ENCODE peak calls at places on chromosome 4, in eight cellular contexts. One of them, this sample, is unnamed.
A peak's percentile ranks its signal among the peaks of the same experiment; 100 is the strongest.

GRCh38 chr4:56674984-56675383 is 6.1 kb downstream of the HOPX start:
- DNase-seq in sigmoid colon: no peak
- DNase-seq in Calu3: no peak
- DNase-seq in ELR: peak; percentile 17
- DNase-seq in stimulated activated CD8-positive, alpha-beta memory T cell treated with anti-CD3 and anti-CD28 coated beads, Interleukin-15, amount 100 ng/mL, for 24 hours: no peak
- DNase-seq in NCI-H1105: no peak
- DNase-seq in fibroblast of mammary gland: peak; percentile 84
- DNase-seq in NCI-H446 treated with DMSO at 0.1 percent for 48 hours: no peak
- DNase-seq in this sample: no peak

GRCh38 chr4:88969271-88969670 is 87.7 kb downstream of the FAM13A start:
- DNase-seq in stimulated activated CD8-positive, alpha-beta memory T cell treated with anti-CD3 and anti-CD28 coated beads, Interleukin-15, amount 100 ng/mL, for 24 hours: no peak
- DNase-seq in Calu3: no peak
- DNase-seq in NCI-H1105: no peak
- DNase-seq in fibroblast of mammary gland: no peak
- DNase-seq in ELR: no peak
- DNase-seq in sigmoid colon: no peak
- DNase-seq in NCI-H446 treated with DMSO at 0.1 percent for 48 hours: peak; percentile 25
- DNase-seq in this sample: no peak

GRCh38 chr4:1098311-1098925 is 14.9 kb downstream of the RNF212 start:
- DNase-seq in fibroblast of mammary gland: no peak
- DNase-seq in NCI-H1105: no peak
- DNase-seq in stimulated activated CD8-positive, alpha-beta memory T cell treated with anti-CD3 and anti-CD28 coated beads, Interleukin-15, amount 100 ng/mL, for 24 hours: no peak
- DNase-seq in ELR: no peak
- DNase-seq in sigmoid colon: no peak
- DNase-seq in NCI-H446 treated with DMSO at 0.1 percent for 48 hours: no peak
- DNase-seq in Calu3: no peak
- DNase-seq in this sample: no peak

GRCh38 chr4:169384741-169385140 is 114.0 kb upstream of the SH3RF1 start:
- DNase-seq in sigmoid colon: no peak
- DNase-seq in fibroblast of mammary gland: no peak
- DNase-seq in Calu3: no peak
- DNase-seq in NCI-H1105: no peak
- DNase-seq in NCI-H446 treated with DMSO at 0.1 percent for 48 hours: no peak
- DNase-seq in stimulated activated CD8-positive, alpha-beta memory T cell treated with anti-CD3 and anti-CD28 coated beads, Interleukin-15, amount 100 ng/mL, for 24 hours: no peak
- DNase-seq in ELR: peak; percentile 36
- DNase-seq in this sample: no peak

GRCh38 chr4:1767058-1767769 is 25.9 kb upstream of the FGFR3 start:
- DNase-seq in Calu3: peak; percentile 41
- DNase-seq in sigmoid colon: no peak
- DNase-seq in ELR: no peak
- DNase-seq in NCI-H1105: no peak
- DNase-seq in stimulated activated CD8-positive, alpha-beta memory T cell treated with anti-CD3 and anti-CD28 coated beads, Interleukin-15, amount 100 ng/mL, for 24 hours: no peak
- DNase-seq in fibroblast of mammary gland: peak; percentile 5
- DNase-seq in NCI-H446 treated with DMSO at 0.1 percent for 48 hours: no peak
- DNase-seq in this sample: peak; percentile 78

GRCh38 chr4:52833941-52834525 is 28.1 kb upstream of the RASL11B start:
- DNase-seq in Calu3: no peak
- DNase-seq in sigmoid colon: no peak
- DNase-seq in fibroblast of mammary gland: peak; percentile 71
- DNase-seq in stimulated activated CD8-positive, alpha-beta memory T cell treated with anti-CD3 and anti-CD28 coated beads, Interleukin-15, amount 100 ng/mL, for 24 hours: no peak
- DNase-seq in NCI-H446 treated with DMSO at 0.1 percent for 48 hours: no peak
- DNase-seq in ELR: no peak
- DNase-seq in NCI-H1105: no peak
- DNase-seq in this sample: no peak

GRCh38 chr4:165325732-165326512 is 1.5 kb upstream of the MSMO1 start:
- DNase-seq in ELR: peak; percentile 89
- DNase-seq in Calu3: no peak
- DNase-seq in fibroblast of mammary gland: peak; percentile 93
- DNase-seq in NCI-H1105: no peak
- DNase-seq in sigmoid colon: no peak
- DNase-seq in stimulated activated CD8-positive, alpha-beta memory T cell treated with anti-CD3 and anti-CD28 coated beads, Interleukin-15, amount 100 ng/mL, for 24 hours: no peak
- DNase-seq in NCI-H446 treated with DMSO at 0.1 percent for 48 hours: no peak
- DNase-seq in this sample: peak; percentile 9

GRCh38 chr4:100042235-100042634 is 92.2 kb upstream of the H2AZ1 start:
- DNase-seq in ELR: no peak
- DNase-seq in fibroblast of mammary gland: peak; percentile 17
- DNase-seq in NCI-H1105: no peak
- DNase-seq in NCI-H446 treated with DMSO at 0.1 percent for 48 hours: no peak
- DNase-seq in Calu3: peak; percentile 37
- DNase-seq in sigmoid colon: no peak
- DNase-seq in stimulated activated CD8-positive, alpha-beta memory T cell treated with anti-CD3 and anti-CD28 coated beads, Interleukin-15, amount 100 ng/mL, for 24 hours: no peak
- DNase-seq in this sample: no peak

GRCh38 chr4:113294910-113295309 is 245.5 kb downstream of the ANK2 start:
- DNase-seq in stimulated activated CD8-positive, alpha-beta memory T cell treated with anti-CD3 and anti-CD28 coated beads, Interleukin-15, amount 100 ng/mL, for 24 hours: no peak
- DNase-seq in NCI-H446 treated with DMSO at 0.1 percent for 48 hours: no peak
- DNase-seq in NCI-H1105: no peak
- DNase-seq in ELR: peak; percentile 6
- DNase-seq in Calu3: no peak
- DNase-seq in sigmoid colon: no peak
- DNase-seq in fibroblast of mammary gland: peak; percentile 23
- DNase-seq in this sample: no peak

This sample was measured in NCI-H82.